ENCODE peak calls at places on chromosomes 16 and 17, in six cellular contexts. H is psoas muscle, O is heart right ventricle, M is GM23248, T is HCT116, A is BJ. U is an unnamed sample.

GRCh38 chr16:4283939-4284338 is 11.1 kb upstream of the TFAP4 start:
- DNase-seq in H (no peak), O (no peak), M (peak), T (no peak), A (no peak), U (no peak)

GRCh38 chr16:77169650-77170236 is 21.2 kb upstream of the MON1B start:
- DNase-seq in H (no peak), O (peak), M (peak), T (peak), A (no peak), U (peak)

GRCh38 chr17:4136373-4136772 is 6.5 kb downstream of the ZZEF1 start:
- DNase-seq in H (no peak), O (peak), M (no peak), T (no peak), A (no peak), U (no peak)

GRCh38 chr17:3929181-3929580 is 12.9 kb upstream of the P2RX1 start:
- DNase-seq in H (no peak), O (no peak), M (no peak), T (no peak), A (no peak), U (no peak)

GRCh38 chr17:17098426-17099035 is 56.3 kb downstream of the MPRIP start:
- DNase-seq in H (peak), O (peak), M (peak), T (no peak), A (no peak), U (peak)

GRCh38 chr16:2819179-2819938 is 2.3 kb downstream of the PRSS21 start:
- DNase-seq in H (no peak), O (no peak), M (no peak), T (no peak), A (no peak), U (no peak)

GRCh38 chr17:13843862-13844640 is 225.3 kb upstream of the COX10 start:
- DNase-seq in H (no peak), O (no peak), M (no peak), T (no peak), A (no peak), U (peak)

GRCh38 chr16:84600343-84601229 is 17.3 kb downstream of the COTL1 start:
- DNase-seq in H (no peak), O (no peak), M (peak), T (no peak), A (no peak), U (no peak)

GRCh38 chr17:63181856-63182255 is 215.8 kb downstream of the TANC2 start:
- DNase-seq in H (no peak), O (no peak), M (no peak), T (no peak), A (no peak), U (no peak)

GRCh38 chr17:82000803-82001649 is 21.7 kb downstream of the CENPX start:
- DNase-seq in H (no peak), O (no peak), M (no peak), T (no peak), A (no peak), U (no peak)

GRCh38 chr16:58814348-58814801 is 80.3 kb upstream of the GOT2 start:
- DNase-seq in H (no peak), O (peak), M (peak), T (peak), A (peak), U (peak)

GRCh38 chr16:28180660-28181556 is 30.9 kb downstream of the XPO6 start:
- DNase-seq in H (no peak), O (no peak), M (peak), T (no peak), A (no peak), U (peak)

GRCh38 chr16:3734084-3734757 is 16.9 kb upstream of the TRAP1 start:
- DNase-seq in H (no peak), O (no peak), M (no peak), T (no peak), A (no peak), U (no peak)

GRCh38 chr17:6393368-6393952 is 41.5 kb downstream of the AIPL1 start:
- DNase-seq in H (no peak), O (no peak), M (no peak), T (no peak), A (no peak), U (no peak)

GRCh38 chr17:63454915-63455314 is 8.8 kb upstream of the CYB561 start:
- DNase-seq in H (no peak), O (no peak), M (no peak), T (no peak), A (no peak), U (no peak)

GRCh38 chr17:12409082-12409481 is 256.6 kb upstream of the MYOCD start:
- DNase-seq in H (no peak), O (no peak), M (no peak), T (no peak), A (no peak), U (no peak)

GRCh38 chr16:75382611-75383010 is 50.7 kb downstream of the CFDP1 start:
- DNase-seq in H (no peak), O (no peak), M (no peak), T (no peak), A (no peak), U (no peak)

GRCh38 chr17:59154721-59155438 is at the start of gene SKA2:
- DNase-seq in H (peak), O (peak), M (peak), T (no peak), A (no peak), U (no peak)

GRCh38 chr16:22092143-22092933 is at the start of gene VWA3A:
- DNase-seq in H (no peak), O (no peak), M (peak), T (no peak), A (peak), U (peak)

GRCh38 chr17:28570716-28571254 is 539 bp downstream of the PIGS start:
- DNase-seq in H (no peak), O (no peak), M (peak), T (no peak), A (no peak), U (no peak)

GRCh38 chr17:81518785-81519283 is 6.2 kb upstream of the ACTG1 start:
- DNase-seq in H (peak), O (no peak), M (peak), T (no peak), A (no peak), U (no peak)

DNA sequence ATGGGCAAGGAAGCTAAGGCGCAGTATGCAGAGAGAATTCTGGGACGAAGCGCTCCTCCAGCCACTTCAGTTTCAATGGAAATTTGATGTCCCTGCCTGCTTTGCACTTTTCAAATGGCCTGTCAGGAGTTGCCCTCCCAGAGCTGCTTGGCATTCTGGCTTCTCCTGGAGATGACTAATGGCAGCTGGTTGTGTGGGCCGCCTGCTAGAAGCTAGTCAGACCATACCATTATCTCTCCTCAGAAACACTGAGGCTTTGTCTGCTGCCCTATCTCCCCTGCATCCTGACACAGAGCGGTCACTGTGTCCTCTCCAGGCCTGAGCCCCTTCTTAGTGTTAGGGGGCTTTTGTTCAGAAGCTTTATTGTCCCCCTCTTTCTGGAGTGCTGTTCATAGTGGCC is 180.2 kb downstream of the SPECC1 start:
- DNase-seq in H (no peak), O (no peak), M (peak), T (no peak), A (no peak), U (peak)
- H3K4me3 ChIP-seq in H (no peak), O (no peak), M (no peak), T (no peak), A (no peak), U (no peak)

DNA sequence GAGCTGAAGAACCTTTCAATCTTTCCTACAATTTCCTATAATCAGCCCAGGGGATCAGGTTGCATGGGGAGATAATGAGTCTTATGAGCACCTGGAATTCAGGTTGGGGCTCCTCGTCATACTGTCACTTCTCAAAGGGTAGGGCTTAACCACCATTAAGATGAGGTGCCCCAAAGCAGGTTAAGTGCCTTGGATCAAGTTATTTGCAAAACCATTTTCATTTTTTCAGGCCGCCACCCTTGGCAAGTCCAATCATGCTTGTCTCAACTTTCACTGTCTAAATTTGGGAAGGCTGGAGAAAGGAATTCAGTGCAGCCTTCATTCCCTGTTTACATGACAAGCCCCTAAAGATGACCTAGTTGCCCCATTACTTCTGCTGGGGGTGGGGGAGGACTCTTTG is 44.9 kb upstream of the TANGO6 start:
- DNase-seq in H (no peak), O (no peak), M (no peak), T (no peak), A (no peak), U (no peak)
- H3K4me3 ChIP-seq in H (no peak), O (no peak), M (no peak), T (no peak), A (no peak), U (no peak)

DNA sequence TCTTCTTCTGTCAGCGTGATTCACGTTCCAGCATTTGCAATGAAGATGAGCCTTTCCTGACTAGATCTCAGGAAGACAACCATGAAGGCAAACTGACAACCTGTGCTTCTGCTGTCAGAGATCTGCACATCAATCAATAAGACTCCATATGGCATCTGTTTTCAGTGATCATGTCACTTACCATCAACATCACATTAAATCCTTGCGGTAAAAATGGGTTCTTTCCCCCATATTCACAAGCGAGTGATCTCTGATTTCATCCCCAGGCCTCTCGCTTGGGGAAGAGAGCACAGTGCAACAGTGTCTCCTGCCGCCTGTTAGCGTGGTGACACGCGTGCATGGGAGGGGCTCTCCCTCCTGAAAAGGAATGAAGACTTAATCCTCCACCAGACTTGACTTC is 11.1 kb downstream of the NACA2 start:
- DNase-seq in H (no peak), O (no peak), M (peak), T (no peak), A (no peak), U (no peak)
- H3K4me3 ChIP-seq in H (no peak), O (no peak), M (no peak), T (no peak), A (no peak), U (no peak)

DNA sequence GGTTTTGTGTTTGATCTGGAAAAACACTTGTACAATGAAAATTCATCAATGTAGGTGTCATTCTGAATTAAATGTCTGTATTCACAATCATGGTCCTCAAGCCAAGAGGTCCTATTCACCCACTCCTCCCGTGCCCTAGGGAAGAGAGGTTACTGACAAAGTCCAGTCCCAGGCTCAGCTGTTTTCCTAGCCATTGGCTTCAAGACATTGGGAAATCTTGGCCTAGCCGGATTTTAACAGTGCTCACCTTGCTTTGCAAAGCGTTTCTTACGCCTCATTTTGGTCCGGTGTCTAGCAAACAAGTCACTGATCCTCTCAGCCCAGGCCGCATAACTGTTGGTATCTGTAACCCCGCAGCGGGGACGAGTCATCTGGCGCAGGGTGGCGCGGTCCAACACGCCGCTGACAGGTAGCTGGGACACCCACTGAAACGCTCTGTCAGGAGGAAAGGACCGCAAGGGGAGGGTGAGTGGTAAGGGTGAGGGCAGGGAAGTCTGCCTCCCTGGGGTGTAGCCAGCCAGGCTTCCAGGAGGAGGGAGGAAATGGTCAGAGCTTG is 16.7 kb downstream of the MMP28 start:
- DNase-seq in H (no peak), O (no peak), M (peak), T (no peak), A (no peak), U (no peak)
- H3K4me3 ChIP-seq in H (no peak), O (no peak), M (no peak), T (no peak), A (no peak), U (no peak)

GRCh38 chr17:79610151-79610645 is 653 bp downstream of the RBFOX3 start:
- DNase-seq in H (no peak), O (no peak), M (no peak), T (no peak), A (no peak), U (no peak)

GRCh38 chr17:79609616-79610150 is 1.2 kb downstream of the RBFOX3 start:
- DNase-seq in H (no peak), O (no peak), M (no peak), T (no peak), A (no peak), U (no peak)

GRCh38 chr17:79607941-79608728 is 2.7 kb downstream of the RBFOX3 start:
- DNase-seq in H (no peak), O (peak), M (peak), T (peak), A (no peak), U (peak)

GRCh38 chr17:79608729-79609039 is 2.2 kb downstream of the RBFOX3 start:
- DNase-seq in H (no peak), O (no peak), M (no peak), T (no peak), A (no peak), U (no peak)

GRCh38 chr17:79609175-79609589 is 1.7 kb downstream of the RBFOX3 start:
- DNase-seq in H (no peak), O (no peak), M (no peak), T (no peak), A (no peak), U (no peak)
- H3K4me3 ChIP-seq in H (no peak), O (no peak), M (no peak), T (no peak), A (no peak), U (no peak)

GRCh38 chr17:47651704-47652103 is 2.0 kb downstream of the KPNB1 start:
- DNase-seq in H (no peak), O (no peak), M (no peak), T (no peak), A (no peak), U (no peak)
- H3K4me3 ChIP-seq in H (peak), O (no peak), M (peak), T (peak), A (no peak), U (peak)

GRCh38 chr16:51149721-51150158 is 1.3 kb downstream of the SALL1 start:
- DNase-seq in H (no peak), O (no peak), M (no peak), T (no peak), A (no peak), U (no peak)
- H3K4me3 ChIP-seq in H (no peak), O (no peak), M (peak), T (no peak), A (peak), U (peak)

DNA sequence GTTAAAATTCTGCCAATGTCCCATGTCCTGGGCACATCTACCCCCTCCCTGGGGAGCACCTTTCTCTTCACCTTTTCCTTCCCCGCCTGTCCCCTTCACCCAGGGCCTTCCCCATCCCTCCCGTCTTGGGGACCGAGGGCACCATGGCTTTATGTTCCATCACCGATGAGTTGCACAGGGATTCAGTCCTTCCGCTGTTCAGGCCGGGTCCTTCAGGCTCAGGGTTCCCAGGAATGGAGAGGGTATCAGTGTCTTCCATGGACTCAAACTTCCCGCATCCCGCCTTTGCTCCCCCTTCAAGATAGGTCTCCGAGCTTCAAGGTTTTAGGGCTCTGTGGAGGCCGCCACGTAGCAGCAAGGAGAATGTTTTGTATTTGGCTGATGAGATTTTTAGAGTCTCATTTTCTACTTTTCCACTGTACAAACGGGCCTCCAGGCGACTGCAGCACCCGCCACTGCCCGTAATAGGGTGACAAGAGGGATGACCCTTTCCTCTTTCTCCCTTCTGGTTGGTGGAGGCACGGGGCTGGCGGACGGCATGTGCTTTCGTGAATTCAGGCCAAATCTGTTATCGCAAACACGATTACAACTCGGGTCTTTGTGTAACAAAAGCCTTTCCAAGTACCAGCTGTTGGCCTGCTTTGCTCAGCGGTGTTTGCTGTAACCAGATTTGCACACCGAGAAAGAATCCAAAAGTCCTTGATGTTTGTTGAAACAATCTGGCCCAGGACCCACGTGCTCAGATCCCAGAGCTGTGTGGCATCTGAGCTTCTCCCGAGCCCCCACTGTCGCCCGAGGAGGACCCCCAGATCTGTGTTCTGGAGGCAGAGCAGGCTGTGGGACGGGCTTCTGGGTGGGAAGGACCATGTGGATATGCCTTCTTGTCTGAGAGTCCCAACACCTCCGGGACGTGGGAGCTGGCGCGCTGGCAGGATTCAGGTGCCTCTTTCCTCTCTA is 236.3 kb downstream of the SEC14L1 start:
- DNase-seq in H (no peak), O (no peak), M (no peak), T (no peak), A (no peak), U (peak)
- H3K4me3 ChIP-seq in H (no peak), O (peak), M (no peak), T (no peak), A (peak), U (peak)

DNA sequence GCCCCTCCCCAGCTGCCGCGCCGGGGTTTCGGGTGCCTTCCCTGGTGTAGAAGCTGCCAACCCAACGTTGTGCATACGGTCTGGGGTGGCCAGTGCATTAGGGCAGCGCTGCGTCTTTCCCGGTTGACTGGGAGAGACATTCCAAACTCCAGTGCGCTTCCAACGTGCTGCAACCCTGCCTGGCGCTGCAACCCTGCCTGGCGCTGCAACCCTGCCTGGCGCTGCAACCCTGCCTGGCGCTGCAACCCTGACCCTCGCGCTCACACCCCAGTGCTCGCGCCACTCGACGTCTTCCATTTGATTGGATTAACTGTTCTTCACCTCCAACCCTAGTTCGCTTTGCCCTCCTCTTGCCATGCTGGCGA is 488 bp upstream of the HAP1 start:
- DNase-seq in H (no peak), O (no peak), M (peak), T (no peak), A (no peak), U (no peak)
- H3K4me3 ChIP-seq in H (peak), O (peak), M (peak), T (peak), A (peak), U (peak)